ENCODE peak calls at places on chromosomes 13 and 19, in four cellular contexts. D is K562, F is H1, S is HepG2. B is an unnamed sample.

GRCh38 chr19:42402376-42403116 is 12.4 kb upstream of the CNFN start:
- DNase-seq in F (no peak), S (no peak), D (no peak), B (no peak)

GRCh38 chr13:109383683-109384082 is 402.7 kb downstream of the IRS2 start:
- DNase-seq in S (no peak), F (no peak), D (no peak), B (peak)

GRCh38 chr13:106714271-106714670 is 146.3 kb upstream of the ARGLU1 start:
- DNase-seq in D (no peak), S (no peak), F (no peak), B (no peak)

GRCh38 chr13:60032836-60033235 is 130.9 kb downstream of the DIAPH3 start:
- DNase-seq in D (no peak), F (no peak), S (no peak), B (no peak)

GRCh38 chr19:11172576-11172975 is 17.0 kb upstream of the SPC24 start:
- DNase-seq in F (no peak), D (no peak), S (no peak), B (no peak)

GRCh38 chr13:29196409-29197074 is 376.4 kb downstream of the MTUS2 start:
- DNase-seq in F (no peak), S (no peak), D (no peak), B (no peak)

GRCh38 chr13:89199138-89199537 is 1528.0 kb downstream of the SLITRK5 start:
- DNase-seq in D (no peak), F (no peak), S (no peak), B (no peak)

GRCh38 chr19:31258211-31259052 is 90.8 kb downstream of the TSHZ3 start:
- DNase-seq in D (no peak), S (no peak), F (peak), B (no peak)

GRCh38 chr13:28268800-28269223 is 130.5 kb downstream of the PAN3 start:
- DNase-seq in F (no peak), S (no peak), D (no peak), B (no peak)

GRCh38 chr19:53772943-53773342 is 51.2 kb downstream of the NLRP12 start:
- DNase-seq in F (peak), D (peak), S (peak), B (peak)

GRCh38 chr13:41420146-41420545 is 37.2 kb upstream of the RGCC start:
- DNase-seq in D (no peak), S (no peak), F (no peak), B (no peak)

GRCh38 chr19:16062789-16063188 is 13.5 kb upstream of the TPM4 start:
- DNase-seq in F (peak), S (no peak), D (peak), B (peak)

GRCh38 chr13:33258437-33259193 is 26.9 kb downstream of the STARD13 start:
- DNase-seq in F (no peak), D (no peak), S (peak), B (no peak)

GRCh38 chr19:40280608-40281221 is 4.4 kb downstream of the AKT2 start:
- DNase-seq in F (no peak), D (no peak), S (no peak), B (no peak)

GRCh38 chr13:76048675-76049396 is 412.7 kb downstream of the LMO7 start:
- DNase-seq in D (no peak), F (no peak), S (no peak), B (no peak)

GRCh38 chr19:30783212-30783611 is 411.0 kb downstream of the ZNF536 start:
- DNase-seq in F (no peak), S (no peak), D (no peak), B (no peak)

GRCh38 chr13:90485441-90485840 is 862.0 kb upstream of the MIR17HG start:
- DNase-seq in D (no peak), F (no peak), S (no peak), B (no peak)

GRCh38 chr19:33514885-33515485 is 6.6 kb downstream of the PEPD start:
- DNase-seq in F (no peak), S (no peak), D (no peak), B (no peak)

GRCh38 chr13:73729046-73729445 is 405.2 kb downstream of the KLF12 start:
- DNase-seq in D (no peak), S (peak), F (no peak), B (no peak)

GRCh38 chr19:9940778-9941177 is 4.5 kb upstream of the OLFM2 start:
- DNase-seq in S (peak), F (no peak), D (no peak), B (no peak)

GRCh38 chr13:64640002-64640401 is 2590.1 kb downstream of the PCDH9 start:
- DNase-seq in D (no peak), S (no peak), F (no peak), B (peak)

GRCh38 chr19:42324655-42325307 is 654 bp upstream of the MEGF8 start:
- DNase-seq in D (no peak), F (peak), S (no peak), B (no peak)

GRCh38 chr13:112725346-112726017 is 35.6 kb downstream of the ATP11A start:
- DNase-seq in D (no peak), S (no peak), F (no peak), B (no peak)

GRCh38 chr19:29587518-29587986 is 18.5 kb upstream of the POP4 start:
- DNase-seq in S (no peak), D (no peak), F (no peak), B (no peak)

GRCh38 chr19:54390942-54391577 is 24.2 kb upstream of the TTYH1 start:
- DNase-seq in S (peak), F (peak), D (peak), B (peak)

GRCh38 chr13:38687246-38688229 is 661 bp downstream of the FREM2 start:
- DNase-seq in F (peak), S (no peak), D (no peak), B (no peak)

GRCh38 chr13:36887758-36888521 is 32.1 kb downstream of the SMAD9 start:
- DNase-seq in F (peak), S (no peak), D (no peak), B (no peak)

GRCh38 chr13:100707818-100708740 is 33.5 kb upstream of the TMTC4 start:
- DNase-seq in S (no peak), F (no peak), D (no peak), B (no peak)
- H2AFZ ChIP-seq in S (no peak), F (peak), D (peak), B (no peak)

GRCh38 chr19:3346677-3347353 is 19.6 kb upstream of the NFIC start:
- DNase-seq in S (no peak), D (no peak), F (no peak), B (no peak)
- TF ChIP-seq JUN in S (no peak), D (no peak), F (no peak), B (no peak)

GRCh38 chr19:21850636-21851255 is 14.8 kb upstream of the ZNF43 start:
- DNase-seq in S (no peak), D (no peak), F (no peak), B (no peak)
- H2AFZ ChIP-seq in S (no peak), D (no peak), F (no peak), B (no peak)

DNA sequence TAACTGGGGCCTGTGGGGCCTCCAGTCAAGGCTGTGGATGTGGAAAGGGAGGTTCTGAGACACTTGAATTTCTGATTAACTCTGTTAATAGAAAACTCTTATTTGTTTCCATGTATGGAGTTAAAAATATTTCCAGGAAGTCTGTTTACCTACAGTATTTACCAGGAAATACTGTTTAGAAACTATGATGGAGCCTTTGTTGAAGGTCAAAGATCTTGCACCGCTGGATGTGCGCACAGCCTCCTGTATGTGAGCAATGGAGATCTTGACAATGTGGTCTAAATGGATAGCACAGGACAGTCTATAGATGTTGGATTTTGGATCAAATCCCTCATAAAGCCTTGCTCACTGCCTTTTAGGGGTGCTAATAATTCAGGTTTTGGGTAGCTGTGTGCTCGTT is 268.4 kb downstream of the DLEU7 start:
- DNase-seq in F (no peak), D (no peak), S (peak), B (no peak)
- TF ChIP-seq JUN in F (no peak), D (no peak), S (no peak), B (no peak)

DNA sequence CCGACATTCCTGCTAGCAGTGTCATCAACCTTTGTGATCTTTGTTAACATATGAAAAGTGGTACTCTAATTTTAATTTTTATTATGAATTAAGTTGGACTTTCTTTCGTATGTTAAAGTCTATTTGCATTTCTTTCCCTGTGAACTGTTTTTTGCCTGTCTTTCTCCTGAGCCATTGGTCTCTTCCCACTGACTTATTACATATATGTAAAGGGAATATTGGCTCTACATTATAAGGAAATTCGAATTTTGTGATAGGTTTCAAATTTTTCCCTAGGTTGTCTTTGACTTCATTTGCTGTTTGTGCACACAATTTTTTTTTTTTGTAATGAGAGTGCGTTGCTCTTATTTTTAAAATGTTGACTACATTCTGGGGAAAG is 442 bp upstream of the CDC16 start:
- DNase-seq in S (no peak), D (no peak), F (no peak), B (no peak)
- H2AFZ ChIP-seq in S (no peak), D (peak), F (no peak), B (peak)

GRCh38 chr19:13977803-13978202 is 25.5 kb downstream of the DCAF15 start:
- DNase-seq in S (no peak), F (no peak), D (no peak), B (no peak)

GRCh38 chr19:13978721-13979191 is 26.4 kb downstream of the DCAF15 start:
- DNase-seq in F (no peak), S (no peak), D (peak), B (no peak)

GRCh38 chr19:13979686-13980085 is 26.4 kb downstream of the RFX1 start:
- DNase-seq in S (no peak), D (no peak), F (no peak), B (no peak)

GRCh38 chr19:13979224-13979623 is 26.9 kb downstream of the RFX1 start:
- DNase-seq in F (no peak), D (no peak), S (no peak), B (no peak)

DNA sequence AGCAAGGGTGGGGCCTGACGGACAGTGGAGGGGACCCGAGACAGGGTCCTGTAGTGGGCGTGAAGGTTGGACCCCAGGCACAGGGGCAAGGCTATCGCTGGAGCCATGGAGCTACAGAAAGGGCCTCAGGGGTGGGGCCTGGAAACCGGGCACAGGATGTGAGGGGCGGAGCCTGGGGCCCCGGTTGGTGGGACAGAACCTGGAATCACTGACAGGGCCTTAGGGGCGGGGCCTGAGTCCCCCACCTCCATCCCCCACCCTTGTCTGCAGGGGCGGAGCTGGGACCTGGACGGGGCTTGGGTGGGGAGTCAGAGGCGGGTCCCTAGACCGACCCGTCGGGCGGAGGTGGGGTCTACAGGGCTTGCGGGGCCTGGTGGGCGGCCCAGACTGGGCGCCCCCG is 26.0 kb downstream of the DCAF15 start:
- DNase-seq in F (peak), S (no peak), D (peak), B (peak)
- TF ChIP-seq JUN in F (no peak), S (no peak), D (no peak), B (no peak)

DNA sequence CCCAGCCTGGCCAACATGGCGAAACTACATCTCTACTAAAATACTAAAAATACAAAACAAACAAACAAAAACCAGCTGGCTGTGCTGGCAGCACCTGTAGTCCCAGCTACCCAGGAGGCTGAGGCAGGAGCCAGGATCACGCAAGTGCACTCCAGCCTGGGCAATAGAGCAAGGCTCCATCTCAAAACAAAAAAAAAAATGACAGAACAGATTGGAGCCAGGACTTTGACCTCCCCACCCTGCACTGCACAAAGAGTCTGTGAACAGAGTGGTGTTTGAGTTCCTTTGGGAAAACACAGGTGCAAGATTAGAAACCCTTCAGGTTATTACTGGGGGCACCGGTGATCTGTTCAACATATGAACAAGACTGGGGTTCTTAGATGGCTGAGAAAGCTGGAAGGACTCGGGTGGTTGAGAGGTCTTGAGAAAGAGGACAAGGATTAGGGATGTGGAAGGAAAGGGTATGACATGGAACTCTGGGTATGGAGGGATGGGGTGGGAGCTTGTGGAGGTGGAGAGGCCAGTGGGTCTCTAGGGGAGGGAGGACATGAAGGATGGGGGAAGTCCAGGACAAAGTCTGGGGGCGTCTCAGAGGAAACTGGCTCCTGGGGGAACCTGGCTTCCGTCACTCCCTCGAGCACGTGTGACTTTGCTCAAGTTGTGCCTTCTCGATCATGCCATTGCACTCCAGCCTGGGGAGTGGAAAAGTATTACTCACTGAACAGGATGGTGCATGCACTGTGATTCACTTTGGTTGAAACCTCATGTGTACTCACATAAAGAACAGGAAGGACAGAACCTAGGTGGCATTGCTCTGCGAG is 25.9 kb downstream of the RCN3 start:
- DNase-seq in S (peak), F (no peak), D (no peak), B (peak)
- H2AFZ ChIP-seq in S (no peak), F (no peak), D (no peak), B (no peak)

GRCh38 chr13:113860579-113861432 is 3.1 kb downstream of the GAS6 start:
- DNase-seq in S (no peak), D (peak), F (peak), B (peak)
- TF ChIP-seq JUN in S (no peak), D (no peak), F (no peak), B (no peak)

B was measured in endothelial cell of umbilical vein.